ENCODE peak calls at places on chromosomes 12 and 14, in five cellular contexts. B is transverse colon, Y is OCI-LY7, I is psoas muscle, A is A549. D is an unnamed sample.

GRCh38 chr14:35829449-35829848 is 3.3 kb downstream of the BRMS1L start:
- DNase-seq in B (no peak), Y (no peak), I (no peak), A (no peak), D (no peak)

GRCh38 chr12:94922561-94922960 is 80.9 kb downstream of the NDUFA12 start:
- DNase-seq in B (no peak), Y (no peak), I (no peak), A (no peak), D (no peak)

GRCh38 chr12:48602192-48602989 is 32.5 kb upstream of the LALBA start:
- DNase-seq in B (no peak), Y (no peak), I (no peak), A (no peak), D (no peak)

GRCh38 chr12:68495666-68496065 is 115.0 kb upstream of the RAP1B start:
- DNase-seq in B (no peak), Y (no peak), I (no peak), A (no peak), D (no peak)

GRCh38 chr14:61145903-61146411 is 135.2 kb downstream of the TMEM30B start:
- DNase-seq in B (no peak), Y (no peak), I (no peak), A (no peak), D (no peak)

GRCh38 chr14:23572841-23573240 is 5.2 kb upstream of the AP1G2 start:
- DNase-seq in B (no peak), Y (no peak), I (no peak), A (no peak), D (no peak)

GRCh38 chr14:75198291-75198933 is 22.0 kb upstream of the TMED10 start:
- DNase-seq in B (peak), Y (no peak), I (peak), A (no peak), D (no peak)

GRCh38 chr12:99153283-99153682 is 494.3 kb upstream of the GARIN6 start:
- DNase-seq in B (no peak), Y (no peak), I (no peak), A (no peak), D (no peak)

GRCh38 chr14:30143617-30144016 is 216.0 kb upstream of the PRKD1 start:
- DNase-seq in B (no peak), Y (no peak), I (no peak), A (no peak), D (no peak)

GRCh38 chr12:65217127-65217526 is 47.7 kb downstream of the LEMD3 start:
- DNase-seq in B (no peak), Y (no peak), I (no peak), A (no peak), D (no peak)

GRCh38 chr14:45112886-45113772 is 21.2 kb downstream of the FKBP3 start:
- DNase-seq in B (no peak), Y (no peak), I (no peak), A (peak), D (no peak)

GRCh38 chr12:104060791-104061190 is 3.5 kb upstream of the HCFC2 start:
- DNase-seq in B (no peak), Y (no peak), I (no peak), A (no peak), D (no peak)

GRCh38 chr12:124030510-124030909 is 57.5 kb downstream of the ZNF664 start:
- DNase-seq in B (no peak), Y (no peak), I (no peak), A (no peak), D (no peak)

GRCh38 chr12:124517260-124518050 is 50.0 kb downstream of the NCOR2 start:
- DNase-seq in B (peak), Y (no peak), I (peak), A (peak), D (no peak)

GRCh38 chr12:47881826-47882427 is 22.9 kb downstream of the VDR start:
- DNase-seq in B (no peak), Y (no peak), I (peak), A (no peak), D (no peak)

GRCh38 chr14:53861781-53862180 is 94.8 kb downstream of the BMP4 start:
- DNase-seq in B (no peak), Y (no peak), I (no peak), A (no peak), D (no peak)

GRCh38 chr12:64665506-64665905 is 55.2 kb downstream of the RASSF3 start:
- DNase-seq in B (peak), Y (peak), I (no peak), A (no peak), D (no peak)

GRCh38 chr12:3380200-3381020 is 110.6 kb upstream of the PRMT8 start:
- DNase-seq in B (no peak), Y (no peak), I (no peak), A (no peak), D (no peak)

GRCh38 chr14:37428954-37429353 is 166.1 kb downstream of the FOXA1 start:
- DNase-seq in B (no peak), Y (no peak), I (no peak), A (no peak), D (no peak)

GRCh38 chr12:92648242-92649031 is 54.4 kb upstream of the PLEKHG7 start:
- DNase-seq in B (no peak), Y (no peak), I (no peak), A (no peak), D (no peak)

GRCh38 chr12:19999793-20000138 is 368.6 kb upstream of the PDE3A start:
- DNase-seq in B (no peak), Y (no peak), I (no peak), A (no peak), D (no peak)

GRCh38 chr12:124679533-124680371 is 112.3 kb upstream of the NCOR2 start:
- DNase-seq in B (no peak), Y (no peak), I (peak), A (no peak), D (no peak)

GRCh38 chr14:105498430-105499255 is 7.6 kb downstream of the TEDC1 start:
- DNase-seq in B (no peak), Y (no peak), I (peak), A (no peak), D (peak)

GRCh38 chr12:101829639-101830390 is 944 bp downstream of the GNPTAB start:
- DNase-seq in B (no peak), Y (peak), I (no peak), A (no peak), D (no peak)

GRCh38 chr12:68294246-68294645 is 37.9 kb downstream of the MDM1 start:
- DNase-seq in B (no peak), Y (no peak), I (no peak), A (no peak), D (no peak)

DNA sequence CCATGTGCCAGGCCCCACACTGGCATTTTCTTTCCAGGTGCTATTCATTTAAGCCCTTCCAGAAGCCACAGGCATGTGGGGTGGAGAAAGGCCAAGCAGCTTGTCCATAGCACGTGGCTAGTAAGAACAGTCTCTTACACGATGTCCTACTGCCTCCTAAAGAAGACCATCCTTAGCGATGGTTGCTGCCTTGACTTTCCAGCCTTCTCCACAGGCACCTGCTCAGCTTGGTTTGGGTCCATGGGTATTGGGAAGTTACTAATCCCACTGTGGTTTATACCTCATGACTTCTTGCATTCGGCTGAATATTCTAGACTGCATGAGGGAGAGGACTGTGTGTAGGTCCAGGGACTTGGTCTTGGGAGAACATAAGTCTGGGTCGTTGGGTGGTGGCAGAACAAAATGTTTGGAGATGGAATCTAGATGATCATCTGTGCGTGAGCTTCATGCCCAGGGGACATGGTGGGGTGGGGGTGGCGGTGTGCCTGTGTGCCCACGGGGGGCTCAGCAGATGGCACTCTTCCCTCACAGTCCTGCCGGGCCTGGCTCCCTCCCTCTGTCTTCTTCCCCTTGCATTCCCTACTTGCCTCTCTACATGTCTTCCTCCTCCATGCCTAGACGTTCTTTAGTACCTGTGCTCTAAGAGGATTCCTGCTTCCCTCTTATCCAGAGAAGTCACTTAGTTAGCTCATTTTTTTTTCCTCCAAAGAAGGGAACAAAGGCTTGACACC is 49.1 kb downstream of the NINJ2 start:
- DNase-seq in B (peak), Y (peak), I (no peak), A (no peak), D (peak)
- TF ChIP-seq CTCF in B (no peak), Y (peak), I (no peak), A (peak), D (peak)

DNA sequence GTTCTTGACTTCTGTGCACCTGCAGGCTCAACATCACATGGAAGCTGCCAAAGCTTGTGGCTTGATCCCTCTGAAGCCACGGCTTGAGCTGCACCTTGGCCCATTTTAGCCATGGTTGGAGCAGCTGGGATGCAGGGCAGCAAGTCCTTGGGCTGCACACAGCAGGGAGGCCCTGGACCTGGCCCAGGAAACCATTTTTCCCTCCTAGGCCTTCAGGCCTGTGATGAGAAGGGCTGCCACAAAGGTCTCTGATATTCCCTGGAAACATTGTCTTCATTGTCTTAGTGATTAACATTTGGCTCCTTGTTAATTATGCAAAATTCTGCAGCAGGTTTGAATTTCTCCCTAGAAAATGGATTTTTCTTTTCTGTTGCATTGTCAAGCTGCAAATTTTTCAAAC is 394.1 kb upstream of the FAR2 start:
- DNase-seq in B (no peak), Y (no peak), I (no peak), A (no peak), D (no peak)
- H3K27ac ChIP-seq in B (no peak), Y (no peak), I (no peak), A (no peak), D (no peak)

DNA sequence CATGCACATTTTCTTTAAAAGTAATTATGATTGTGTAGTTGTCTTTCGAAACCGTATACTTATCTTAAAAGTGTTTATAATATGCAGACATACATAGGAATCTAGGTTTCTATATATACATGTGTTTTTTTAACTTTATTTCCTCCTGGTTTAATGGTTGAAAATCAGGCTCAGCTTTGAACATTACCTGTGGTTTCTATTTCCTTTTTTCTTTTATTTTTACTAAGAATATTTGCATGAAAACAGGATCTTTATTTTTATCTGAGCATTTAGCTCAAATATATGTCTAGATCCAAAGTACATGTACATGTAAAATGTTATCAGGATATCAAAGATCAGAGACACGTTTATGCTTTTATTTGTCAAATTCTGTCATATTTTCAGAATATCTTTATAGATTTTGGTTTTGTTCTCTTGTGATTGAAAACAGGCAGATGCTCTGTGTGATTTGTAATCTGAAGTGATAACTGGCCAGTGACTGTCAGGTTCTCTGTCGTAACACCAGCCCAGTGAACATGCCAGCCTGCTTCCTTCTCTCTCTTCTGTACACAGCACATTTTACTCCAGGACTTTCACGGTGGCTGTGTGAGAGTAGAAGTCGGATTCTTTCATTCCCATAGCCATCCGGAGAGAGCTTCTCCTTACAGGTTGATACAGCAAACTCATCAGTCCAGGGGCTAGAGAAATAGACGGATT is 13.7 kb downstream of the TCTN1 start:
- DNase-seq in B (no peak), Y (peak), I (no peak), A (no peak), D (no peak)
- H3K4me3 ChIP-seq in B (no peak), Y (peak), I (no peak), A (no peak), D (no peak)

GRCh38 chr14:52272375-52272774 is 4.9 kb downstream of the PTGDR start:
- DNase-seq in B (peak), Y (peak), I (no peak), A (peak), D (peak)
- TF ChIP-seq CTCF in B (peak), Y (peak), I (no peak), A (peak), D (peak)

GRCh38 chr12:57902371-57903042 is 38.9 kb upstream of the ATP23 start:
- DNase-seq in B (no peak), Y (no peak), I (no peak), A (no peak), D (no peak)
- H3K27ac ChIP-seq in B (no peak), Y (no peak), I (no peak), A (no peak), D (no peak)

GRCh38 chr12:66380769-66381168 is 78.5 kb downstream of the HELB start:
- DNase-seq in B (no peak), Y (no peak), I (no peak), A (no peak), D (no peak)

GRCh38 chr12:66379613-66380012 is 77.3 kb downstream of the HELB start:
- DNase-seq in B (no peak), Y (peak), I (no peak), A (no peak), D (no peak)

GRCh38 chr12:66371982-66372381 is 69.7 kb downstream of the HELB start:
- DNase-seq in B (no peak), Y (no peak), I (no peak), A (no peak), D (no peak)

GRCh38 chr12:66375560-66375959 is 73.3 kb downstream of the HELB start:
- DNase-seq in B (no peak), Y (no peak), I (no peak), A (no peak), D (no peak)
- H3K4me3 ChIP-seq in B (no peak), Y (no peak), I (no peak), A (no peak), D (no peak)

GRCh38 chr14:104360522-104360921 is 219.0 kb upstream of the C14orf180 start:
- DNase-seq in B (no peak), Y (no peak), I (no peak), A (no peak), D (no peak)

GRCh38 chr14:104359301-104359968 is 220.1 kb upstream of the C14orf180 start:
- DNase-seq in B (no peak), Y (no peak), I (no peak), A (no peak), D (peak)

GRCh38 chr14:104361921-104362681 is 217.5 kb upstream of the C14orf180 start:
- DNase-seq in B (no peak), Y (no peak), I (peak), A (no peak), D (peak)

GRCh38 chr14:104359969-104360442 is 219.6 kb upstream of the C14orf180 start:
- DNase-seq in B (no peak), Y (no peak), I (no peak), A (no peak), D (no peak)

DNA sequence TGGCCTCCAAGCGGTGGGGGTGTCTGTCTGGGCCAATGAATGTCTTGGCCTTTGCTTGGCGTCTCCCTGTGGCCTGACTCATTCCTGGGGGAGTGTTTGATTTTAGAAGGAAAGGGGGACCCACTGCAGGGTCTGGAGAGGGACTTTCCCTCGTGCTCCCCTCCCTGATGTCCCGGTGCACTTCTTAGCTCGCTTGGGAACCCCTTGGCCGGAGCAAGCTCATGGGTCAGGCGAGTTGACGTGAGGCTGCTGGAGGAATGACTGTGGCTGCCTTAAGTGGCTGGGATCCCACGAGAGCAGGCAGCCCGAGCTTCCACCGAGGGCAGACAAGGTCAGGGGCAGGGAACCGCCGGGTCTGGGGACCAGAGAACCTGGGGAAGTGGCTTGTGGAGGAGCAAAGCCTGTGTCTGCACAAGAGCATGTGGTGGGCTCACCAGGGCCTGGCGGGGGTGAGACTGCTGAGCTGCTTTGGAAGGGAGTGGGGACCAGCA is 218.4 kb upstream of the C14orf180 start:
- DNase-seq in B (no peak), Y (no peak), I (peak), A (no peak), D (peak)
- TF ChIP-seq CTCF in B (no peak), Y (no peak), I (no peak), A (no peak), D (no peak)

GRCh38 chr12:96108321-96108720 is 72.9 kb upstream of the LTA4H start:
- DNase-seq in B (peak), Y (peak), I (no peak), A (no peak), D (no peak)
- H3K27ac ChIP-seq in B (peak), Y (no peak), I (peak), A (no peak), D (no peak)

GRCh38 chr14:89279649-89280232 is 137.3 kb downstream of the FOXN3 start:
- DNase-seq in B (no peak), Y (no peak), I (no peak), A (no peak), D (peak)
- H3K4me3 ChIP-seq in B (no peak), Y (no peak), I (no peak), A (no peak), D (no peak)

D was measured in WERI-Rb-1.